ENCODE peak calls at places on chromosomes 1 and 21, in seven cellular contexts. T is stomach, S is HCT116, Q is sigmoid colon, H is spleen, C is HL-60, F is transverse colon. O is an unnamed sample.

GRCh38 chr1:220921498-220921897 is 42.3 kb downstream of the HLX start:
- DNase-seq in F (no peak), S (no peak), Q (no peak), H (no peak), T (no peak), C (no peak), O (no peak)

GRCh38 chr21:45474323-45474950 is 67.8 kb downstream of the SLC19A1 start:
- DNase-seq in S (no peak), H (no peak), Q (no peak), T (no peak), F (no peak), C (no peak), O (no peak)

GRCh38 chr1:3763351-3764125 is 9.0 kb upstream of the SMIM1 start:
- DNase-seq in H (no peak), S (no peak), C (no peak), Q (no peak), F (no peak), T (no peak), O (no peak)

GRCh38 chr21:41326414-41327080 is 9.9 kb downstream of the FAM3B start:
- DNase-seq in Q (no peak), C (no peak), H (no peak), T (peak), F (no peak), S (no peak), O (no peak)

GRCh38 chr1:224616761-224617409 is 768 bp downstream of the CNIH3 start:
- DNase-seq in S (no peak), T (no peak), Q (no peak), H (no peak), C (no peak), F (no peak), O (no peak)

GRCh38 chr21:44089001-44089911 is 17.9 kb upstream of the PWP2 start:
- DNase-seq in H (peak), S (no peak), Q (peak), T (peak), C (peak), F (peak), O (no peak)

GRCh38 chr1:20700636-20701215 is 17.1 kb downstream of the KIF17 start:
- DNase-seq in H (no peak), S (no peak), C (no peak), T (no peak), F (no peak), Q (no peak), O (no peak)

GRCh38 chr1:197918815-197919522 is 1.8 kb downstream of the LHX9 start:
- DNase-seq in C (no peak), H (no peak), F (no peak), T (no peak), S (no peak), Q (no peak), O (no peak)

GRCh38 chr1:103266036-103266435 is 157.7 kb upstream of the COL11A1 start:
- DNase-seq in T (no peak), S (no peak), Q (no peak), F (no peak), H (no peak), C (no peak), O (no peak)

GRCh38 chr1:180154325-180155201 is at the start of gene QSOX1:
- DNase-seq in C (peak), S (peak), F (peak), H (peak), T (peak), Q (peak), O (peak)

GRCh38 chr1:17842686-17843085 is 87.6 kb downstream of the ACTL8 start:
- DNase-seq in Q (no peak), T (no peak), H (no peak), C (no peak), F (no peak), S (no peak), O (no peak)

GRCh38 chr1:92992066-92992465 is 30.8 kb upstream of the DIPK1A start:
- DNase-seq in C (no peak), T (no peak), S (no peak), H (no peak), F (no peak), Q (no peak), O (no peak)

GRCh38 chr1:172277277-172277676 is 143.2 kb upstream of the C1orf105 start:
- DNase-seq in F (no peak), Q (no peak), S (no peak), H (no peak), C (no peak), T (no peak), O (no peak)

GRCh38 chr1:14390816-14391215 is 207.7 kb upstream of the KAZN start:
- DNase-seq in C (no peak), S (no peak), T (no peak), H (no peak), F (no peak), Q (no peak), O (no peak)

GRCh38 chr1:16155537-16156410 is at the start of gene EPHA2:
- DNase-seq in T (peak), F (peak), S (peak), Q (peak), H (peak), C (peak), O (peak)

GRCh38 chr1:95023399-95024050 is 49.2 kb downstream of the ALG14 start:
- DNase-seq in H (no peak), Q (no peak), T (no peak), S (no peak), C (no peak), F (no peak), O (no peak)

GRCh38 chr1:167893798-167894197 is 20.1 kb downstream of the ADCY10 start:
- DNase-seq in S (no peak), C (no peak), T (no peak), Q (no peak), F (no peak), H (no peak), O (no peak)

GRCh38 chr1:214967865-214968575 is 114.5 kb upstream of the KCNK2 start:
- DNase-seq in Q (no peak), T (no peak), S (no peak), H (no peak), F (no peak), C (no peak), O (no peak)

GRCh38 chr1:215555531-215555930 is 11.6 kb upstream of the KCTD3 start:
- DNase-seq in H (no peak), C (no peak), Q (no peak), F (no peak), T (no peak), S (no peak), O (no peak)

GRCh38 chr1:117659565-117660264 is 53.9 kb downstream of the TENT5C start:
- DNase-seq in S (no peak), F (no peak), H (peak), Q (no peak), T (no peak), C (no peak), O (no peak)

GRCh38 chr1:174815036-174815435 is 184.7 kb upstream of the CACYBP start:
- DNase-seq in F (no peak), T (no peak), S (peak), Q (no peak), H (no peak), C (no peak), O (no peak)

GRCh38 chr1:115717541-115717940 is 51.0 kb downstream of the CASQ2 start:
- DNase-seq in Q (peak), S (peak), F (peak), C (no peak), H (no peak), T (peak), O (no peak)

GRCh38 chr1:229370601-229371021 is 27.8 kb upstream of the CCSAP start:
- DNase-seq in Q (no peak), H (no peak), F (no peak), T (no peak), C (no peak), S (no peak), O (no peak)

GRCh38 chr1:211527888-211528287 is 35.9 kb upstream of the RD3 start:
- DNase-seq in C (no peak), F (no peak), Q (no peak), H (no peak), S (no peak), T (no peak), O (no peak)

GRCh38 chr1:21626921-21627339 is 42.2 kb downstream of the RAP1GAP start:
- DNase-seq in F (no peak), S (no peak), T (peak), Q (no peak), H (no peak), C (no peak), O (no peak)

GRCh38 chr1:65440915-65441314 is 20.4 kb downstream of the LEPR start:
- DNase-seq in Q (no peak), S (no peak), T (no peak), H (no peak), C (no peak), F (no peak), O (no peak)

GRCh38 chr1:234579967-234580366 is 30.0 kb downstream of the IRF2BP2 start:
- DNase-seq in H (no peak), F (no peak), Q (no peak), S (no peak), C (no peak), T (no peak), O (no peak)

GRCh38 chr1:151680391-151680790 is 36.2 kb downstream of the CELF3 start:
- DNase-seq in T (no peak), S (peak), F (no peak), C (no peak), H (no peak), Q (no peak), O (no peak)

GRCh38 chr1:223713546-223714420 is 1.4 kb downstream of the CAPN2 start:
- DNase-seq in Q (no peak), F (peak), H (no peak), T (no peak), C (no peak), S (peak), O (no peak)

GRCh38 chr1:246032111-246032551 is 474.9 kb downstream of the SMYD3 start:
- DNase-seq in Q (no peak), C (no peak), F (no peak), T (no peak), H (no peak), S (no peak), O (no peak)
- TF ChIP-seq POLR2AphosphoS5 in Q (no peak), C (no peak), F (no peak), T (no peak), H (no peak), S (no peak), O (no peak)

GRCh38 chr21:36999131-36999898 is 7.2 kb upstream of the RIPPLY3 start:
- DNase-seq in F (no peak), C (no peak), Q (no peak), S (no peak), H (no peak), T (no peak), O (no peak)
- TF ChIP-seq POLR2AphosphoS5 in F (no peak), C (no peak), Q (no peak), S (no peak), H (no peak), T (no peak), O (no peak)

GRCh38 chr1:231069333-231069732 is 29.3 kb upstream of the FAM89A start:
- DNase-seq in H (no peak), Q (no peak), T (no peak), C (no peak), F (no peak), S (no peak), O (no peak)

GRCh38 chr1:231068772-231069171 is 28.7 kb upstream of the FAM89A start:
- DNase-seq in C (no peak), S (no peak), F (no peak), H (no peak), T (no peak), Q (no peak), O (no peak)

GRCh38 chr1:231062500-231063270 is 22.6 kb upstream of the FAM89A start:
- DNase-seq in F (no peak), T (no peak), H (no peak), S (no peak), Q (no peak), C (no peak), O (no peak)

GRCh38 chr1:231064418-231064817 is 24.4 kb upstream of the FAM89A start:
- DNase-seq in S (no peak), H (no peak), T (no peak), Q (no peak), F (no peak), C (no peak), O (no peak)

DNA sequence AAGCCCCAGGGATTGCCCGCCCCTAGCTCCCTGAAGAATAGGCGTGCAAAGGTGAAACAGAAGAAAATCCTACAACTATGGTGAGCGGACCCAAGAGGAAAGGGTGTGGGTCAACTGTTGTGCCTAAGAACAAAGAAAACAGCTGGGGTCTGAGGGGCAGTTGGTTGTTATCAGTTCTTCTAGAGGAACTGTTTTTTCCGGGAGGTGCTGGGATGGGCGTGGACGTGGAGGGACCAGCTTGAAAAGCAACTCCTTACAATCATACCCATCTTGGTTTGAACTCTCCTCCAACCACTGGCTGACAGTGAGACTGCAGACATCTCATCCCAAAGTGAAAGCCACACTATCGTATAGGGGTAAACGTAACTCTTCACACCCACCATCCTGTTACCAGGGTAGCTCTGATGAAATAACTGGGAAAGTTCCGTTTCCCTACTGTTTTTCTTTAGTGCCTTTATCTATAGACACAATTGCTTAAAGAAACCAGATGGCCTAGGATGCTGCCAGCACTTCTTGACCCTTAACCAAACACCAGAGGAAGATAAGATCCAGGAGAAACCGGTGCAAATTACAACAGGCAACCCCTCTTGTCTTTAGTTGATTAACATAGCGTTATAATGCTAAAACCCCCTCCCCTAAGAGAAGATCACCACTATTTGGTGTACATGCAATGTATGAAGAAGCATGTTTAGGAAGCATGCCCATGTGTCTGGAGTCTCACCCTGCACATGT is 25.6 kb upstream of the FAM89A start:
- DNase-seq in F (no peak), T (no peak), Q (no peak), S (no peak), C (no peak), H (no peak), O (no peak)
- TF ChIP-seq POLR2AphosphoS5 in F (no peak), T (no peak), Q (no peak), S (no peak), C (no peak), H (no peak), O (no peak)

DNA sequence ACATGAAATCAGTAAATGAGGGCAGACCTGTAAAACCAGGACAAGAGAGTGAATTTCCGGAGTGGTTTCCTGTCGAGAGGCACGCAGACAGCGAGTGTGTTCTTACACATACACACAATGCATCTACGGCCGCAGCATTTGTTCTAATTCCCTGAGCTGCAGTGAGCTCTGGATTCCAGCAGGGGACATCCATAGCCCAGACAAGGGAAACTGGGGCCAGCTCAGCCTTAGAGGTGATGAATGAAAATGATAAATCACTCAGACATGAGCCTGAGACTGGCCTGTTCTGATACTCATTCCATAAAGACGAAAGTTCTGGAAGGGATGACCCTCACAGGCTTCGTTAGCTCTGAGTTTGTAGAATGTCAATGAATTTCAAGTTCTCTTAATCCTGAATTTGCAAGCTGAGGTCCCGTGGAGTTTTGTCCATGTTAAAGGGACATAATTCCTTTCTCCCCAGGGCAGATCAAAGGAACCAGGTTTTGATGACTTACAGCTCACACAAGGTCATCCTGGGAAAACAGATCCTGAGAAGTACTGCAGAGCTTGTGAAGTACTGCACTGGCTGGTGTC is 207.9 kb upstream of the C1orf87 start:
- DNase-seq in Q (peak), S (peak), T (peak), F (peak), C (no peak), H (no peak), O (peak)
- TF ChIP-seq POLR2AphosphoS5 in Q (no peak), S (no peak), T (no peak), F (no peak), C (no peak), H (no peak), O (no peak)

GRCh38 chr1:44072204-44072603 is 40.9 kb upstream of the SLC6A9 start:
- DNase-seq in H (no peak), S (peak), C (no peak), T (no peak), F (no peak), Q (no peak), O (no peak)
- TF ChIP-seq POLR2AphosphoS5 in H (no peak), S (no peak), C (no peak), T (no peak), F (no peak), Q (no peak), O (no peak)

DNA sequence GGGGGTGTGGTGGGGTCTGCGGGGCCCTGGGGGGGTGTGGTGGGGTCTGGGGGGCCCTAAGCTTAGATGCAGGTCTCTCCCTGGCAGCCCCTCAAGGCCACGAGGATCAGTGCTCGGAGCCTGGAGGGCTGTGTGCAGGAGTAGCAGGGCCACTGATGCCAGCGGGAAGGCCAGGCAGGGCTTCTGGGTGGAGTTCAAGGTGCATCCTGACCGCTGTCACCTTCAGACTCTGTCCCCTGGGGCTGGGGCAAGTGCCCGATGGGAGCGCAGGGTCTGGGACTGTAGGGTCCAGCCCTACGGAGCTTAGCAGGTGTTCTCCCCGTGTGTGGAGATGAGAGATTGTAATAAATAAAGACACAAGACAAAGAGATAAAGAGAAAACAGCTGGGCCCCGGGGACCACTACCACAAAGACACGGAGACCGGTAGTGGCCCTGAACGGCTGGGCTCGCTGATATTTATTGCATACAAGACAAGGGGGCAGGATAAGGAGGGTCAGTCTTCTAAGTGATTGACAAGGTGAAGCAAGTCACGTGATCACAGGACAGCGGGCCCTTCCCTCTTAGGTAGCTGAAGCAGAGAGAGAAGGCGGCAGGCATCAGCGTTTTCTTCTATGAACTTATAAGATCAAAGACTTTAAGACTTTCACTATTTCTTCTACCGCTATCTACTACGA is 8.7 kb downstream of the RNF223 start:
- DNase-seq in Q (no peak), F (no peak), C (no peak), H (no peak), T (no peak), S (no peak), O (no peak)
- TF ChIP-seq POLR2AphosphoS5 in Q (no peak), F (no peak), C (no peak), H (no peak), T (no peak), S (no peak), O (no peak)

DNA sequence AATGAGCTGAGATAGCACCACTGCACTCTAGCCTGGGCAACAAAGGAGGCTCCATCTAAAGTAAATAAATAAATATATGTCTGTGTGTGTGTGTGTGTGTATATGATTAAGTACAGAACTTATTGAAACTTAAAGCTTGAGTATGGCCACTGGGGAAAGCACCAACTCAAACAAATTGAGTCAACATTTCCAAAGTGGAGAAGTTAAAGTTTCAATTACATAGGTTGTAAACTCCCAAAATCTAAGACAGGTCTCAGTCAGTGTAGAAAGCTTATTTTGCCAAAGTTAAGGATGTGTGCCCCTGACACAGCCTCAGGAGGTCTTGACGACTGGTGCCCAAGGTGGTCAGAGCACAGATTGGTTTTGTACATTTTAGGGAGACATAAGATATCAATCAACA is 458.9 kb upstream of the RGS18 start:
- DNase-seq in Q (no peak), F (no peak), T (no peak), S (no peak), C (no peak), H (no peak), O (no peak)
- TF ChIP-seq POLR2AphosphoS5 in Q (no peak), F (no peak), T (no peak), S (no peak), C (no peak), H (no peak), O (no peak)

GRCh38 chr1:226995064-226995965 is 55.2 kb downstream of the COQ8A start:
- DNase-seq in Q (no peak), H (peak), F (no peak), T (no peak), C (no peak), S (no peak), O (no peak)

GRCh38 chr1:226991920-226992319 is 51.8 kb downstream of the COQ8A start:
- DNase-seq in S (no peak), F (no peak), H (peak), T (no peak), Q (no peak), C (no peak), O (no peak)

GRCh38 chr1:226994357-226995063 is 54.4 kb downstream of the COQ8A start:
- DNase-seq in F (no peak), S (no peak), C (no peak), T (no peak), H (peak), Q (no peak), O (no peak)

GRCh38 chr1:226995966-226996332 is 55.9 kb downstream of the COQ8A start:
- DNase-seq in S (no peak), F (no peak), T (no peak), Q (no peak), H (peak), C (no peak), O (no peak)

DNA sequence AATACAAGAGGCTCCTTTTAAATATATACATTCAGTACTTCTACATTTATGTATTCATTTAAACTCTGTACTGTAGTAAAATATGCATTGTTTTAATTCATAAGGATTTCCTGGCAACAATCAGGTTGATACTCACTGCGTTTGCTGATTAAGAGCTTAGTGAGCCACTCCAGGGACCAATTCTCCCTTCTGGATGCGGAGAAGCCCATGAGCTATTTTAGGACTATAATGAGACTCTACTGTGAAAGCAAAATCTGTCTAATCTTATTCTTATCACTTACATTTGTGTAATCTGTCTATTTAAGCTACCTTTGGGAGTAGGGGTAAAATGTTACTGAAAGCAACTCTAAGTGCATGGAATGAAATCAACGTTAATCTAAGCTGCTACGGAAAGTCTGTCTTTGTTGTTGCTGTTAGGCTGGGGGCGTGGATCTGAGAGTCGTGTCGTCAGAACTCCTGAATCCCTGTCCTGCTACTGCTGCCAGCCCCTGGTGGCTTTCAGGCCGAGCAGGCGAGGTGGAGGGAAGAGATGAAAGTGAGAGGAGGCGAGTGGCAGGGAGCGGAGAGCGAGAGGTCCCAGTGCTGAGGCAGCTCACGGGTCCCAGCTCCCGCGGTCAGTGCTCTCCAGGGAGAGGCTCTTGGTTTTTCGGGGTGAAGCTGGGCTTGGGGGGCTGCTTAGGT is 53.7 kb downstream of the COQ8A start:
- DNase-seq in C (no peak), S (no peak), F (no peak), T (no peak), Q (peak), H (peak), O (no peak)
- TF ChIP-seq POLR2AphosphoS5 in C (no peak), S (no peak), F (no peak), T (no peak), Q (no peak), H (no peak), O (no peak)

O was measured in breast epithelium.